ENCODE peak calls at places on chromosomes 12 and 14, in four cellular contexts. O is fibroblast of pulmonary artery, X is psoas muscle, Y is cardiac fibroblast. K is an unnamed sample.

GRCh38 chr14:71583705-71584104 is 348.5 kb upstream of the RGS6 start:
- DNase-seq in O (no peak), X (no peak), Y (no peak), K (no peak)

GRCh38 chr14:55129086-55129427 is at the start of gene LGALS3:
- DNase-seq in O (peak), X (peak), Y (peak), K (peak)

GRCh38 chr12:120104924-120105323 is 11.6 kb downstream of the RAB35 start:
- DNase-seq in O (no peak), X (no peak), Y (no peak), K (no peak)

GRCh38 chr12:93571360-93571853 is 1.1 kb upstream of the SOCS2 start:
- DNase-seq in O (peak), X (peak), Y (peak), K (peak)

GRCh38 chr14:29810064-29810463 is 117.6 kb downstream of the PRKD1 start:
- DNase-seq in O (no peak), X (no peak), Y (no peak), K (no peak)

GRCh38 chr12:66739266-66739665 is 60.4 kb upstream of the GRIP1 start:
- DNase-seq in O (no peak), X (no peak), Y (no peak), K (no peak)

GRCh38 chr12:85821759-85822158 is 14.4 kb downstream of the RASSF9 start:
- DNase-seq in O (no peak), X (no peak), Y (no peak), K (no peak)

GRCh38 chr12:15527201-15527782 is 205.0 kb downstream of the PTPRO start:
- DNase-seq in O (peak), X (peak), Y (peak), K (no peak)

GRCh38 chr12:26340649-26341048 is 145.3 kb downstream of the SSPN start:
- DNase-seq in O (peak), X (no peak), Y (no peak), K (no peak)

GRCh38 chr12:47946413-47947107 is 16.8 kb upstream of the TMEM106C start:
- DNase-seq in O (peak), X (no peak), Y (peak), K (no peak)

GRCh38 chr14:94129111-94129757 is at the start of gene IFI27L2:
- DNase-seq in O (peak), X (peak), Y (peak), K (peak)

GRCh38 chr14:31456841-31457664 is at the start of gene DTD2:
- DNase-seq in O (peak), X (peak), Y (peak), K (peak)

GRCh38 chr14:68998062-68998461 is 19.0 kb upstream of the ACTN1 start:
- DNase-seq in O (no peak), X (no peak), Y (no peak), K (no peak)

GRCh38 chr14:32366256-32366655 is 37.2 kb downstream of the AKAP6 start:
- DNase-seq in O (peak), X (no peak), Y (peak), K (no peak)

GRCh38 chr14:100873083-100873482 is 30.4 kb downstream of the RTL1 start:
- DNase-seq in O (no peak), X (peak), Y (no peak), K (no peak)

GRCh38 chr12:89153341-89153740 is 199.0 kb downstream of the DUSP6 start:
- DNase-seq in O (no peak), X (no peak), Y (no peak), K (no peak)

GRCh38 chr14:65229431-65230286 is 127.3 kb upstream of the MAX start:
- DNase-seq in O (peak), X (peak), Y (peak), K (peak)

GRCh38 chr12:14961466-14962155 is at the start of gene ARHGDIB:
- DNase-seq in O (peak), X (peak), Y (peak), K (no peak)

GRCh38 chr14:74278080-74278479 is 24.7 kb downstream of the ABCD4 start:
- DNase-seq in O (no peak), X (no peak), Y (no peak), K (no peak)

GRCh38 chr12:67045650-67046049 is 223.5 kb upstream of the CAND1 start:
- DNase-seq in O (no peak), X (no peak), Y (no peak), K (no peak)

GRCh38 chr12:131120831-131121271 is 167.1 kb downstream of the ADGRD1 start:
- DNase-seq in O (no peak), X (no peak), Y (no peak), K (no peak)

GRCh38 chr12:76142305-76142704 is 57.8 kb upstream of the NAP1L1 start:
- DNase-seq in O (no peak), X (no peak), Y (no peak), K (no peak)

GRCh38 chr12:11576104-11576503 is 73.4 kb upstream of the ETV6 start:
- DNase-seq in O (peak), X (no peak), Y (peak), K (no peak)

GRCh38 chr12:31390991-31391390 is 65.0 kb upstream of the SINHCAF start:
- DNase-seq in O (no peak), X (no peak), Y (no peak), K (no peak)

GRCh38 chr12:116924558-116925453 is 14.1 kb downstream of the FBXW8 start:
- DNase-seq in O (peak), X (no peak), Y (peak), K (peak)

GRCh38 chr14:24264298-24264697 is 1.3 kb upstream of the TGM1 start:
- DNase-seq in O (no peak), X (no peak), Y (no peak), K (no peak)

GRCh38 chr12:71219224-71219623 is 61.4 kb upstream of the TSPAN8 start:
- DNase-seq in O (no peak), X (no peak), Y (no peak), K (no peak)

GRCh38 chr12:71214511-71215285 is 56.9 kb upstream of the TSPAN8 start:
- DNase-seq in O (peak), X (no peak), Y (no peak), K (no peak)

GRCh38 chr14:51454351-51454750 is 197.4 kb upstream of the FRMD6 start:
- DNase-seq in O (no peak), X (no peak), Y (no peak), K (no peak)

GRCh38 chr12:106673151-106673550 is 90.3 kb downstream of the RFX4 start:
- DNase-seq in O (no peak), X (no peak), Y (no peak), K (no peak)

GRCh38 chr14:59265808-59266207 is 77.3 kb downstream of the DAAM1 start:
- DNase-seq in O (no peak), X (no peak), Y (no peak), K (no peak)

GRCh38 chr12:116037941-116038837 is 239.3 kb downstream of the MED13L start:
- DNase-seq in O (peak), X (no peak), Y (peak), K (peak)

GRCh38 chr12:9180810-9181209 is 27.4 kb downstream of the PZP start:
- DNase-seq in O (no peak), X (no peak), Y (no peak), K (no peak)

GRCh38 chr14:64114166-64114565 is 180.0 kb downstream of the ESR2 start:
- DNase-seq in O (peak), X (peak), Y (peak), K (peak)

GRCh38 chr14:64113279-64113678 is 180.9 kb downstream of the ESR2 start:
- DNase-seq in O (no peak), X (peak), Y (no peak), K (no peak)

GRCh38 chr14:64114796-64115195 is 179.4 kb downstream of the ESR2 start:
- DNase-seq in O (no peak), X (no peak), Y (no peak), K (no peak)

GRCh38 chr14:64110832-64111231 is 183.3 kb downstream of the ESR2 start:
- DNase-seq in O (no peak), X (no peak), Y (peak), K (no peak)

GRCh38 chr14:64112859-64113258 is 181.3 kb downstream of the ESR2 start:
- DNase-seq in O (no peak), X (peak), Y (no peak), K (no peak)
- H3K4me3 ChIP-seq in O (no peak), X (peak), Y (no peak), K (no peak)

GRCh38 chr12:91396296-91396695 is 213.7 kb upstream of the DCN start:
- DNase-seq in O (no peak), X (no peak), Y (no peak), K (no peak)
- TF ChIP-seq CTCF in O (no peak), X (no peak), Y (no peak), K (no peak)

DNA sequence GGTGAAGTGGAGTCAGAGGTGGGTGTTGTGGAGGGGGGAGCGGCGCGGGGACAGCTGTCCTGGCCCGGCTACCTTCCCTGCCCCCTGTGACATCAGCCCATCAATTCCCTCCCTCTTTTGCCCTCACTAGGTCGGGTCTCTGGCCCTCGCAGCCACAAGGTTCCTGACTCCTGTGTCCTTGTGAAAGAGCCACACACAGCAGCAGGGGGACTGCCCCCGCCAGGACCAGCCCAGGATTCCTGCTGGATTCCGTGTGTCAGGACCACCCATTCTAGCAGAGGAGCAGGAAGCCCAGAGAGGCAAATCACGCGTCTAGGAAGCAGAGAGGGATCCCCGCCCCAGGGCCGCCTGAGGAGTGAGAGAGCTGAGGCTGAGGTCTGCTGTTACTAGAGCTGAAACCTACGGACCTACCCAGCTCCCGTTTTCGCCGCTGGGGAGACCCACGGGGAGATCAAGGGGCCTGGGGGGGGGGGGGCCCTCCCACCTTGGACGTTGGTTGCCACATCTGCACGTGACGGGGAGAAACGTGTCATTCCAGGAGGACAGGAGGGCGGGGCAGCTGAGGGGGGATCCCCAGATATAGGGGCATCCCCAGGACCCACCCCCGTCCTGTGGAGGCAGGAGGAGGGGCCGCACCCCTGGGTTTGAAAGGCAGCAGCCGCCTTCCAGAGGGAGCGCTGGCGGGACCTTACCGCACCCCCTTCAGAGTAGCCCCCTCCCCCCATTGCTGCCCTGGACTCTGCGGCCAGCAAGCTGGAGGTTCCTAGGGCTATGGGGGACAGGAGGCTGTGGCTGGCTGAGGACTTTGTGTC is 12.5 kb upstream of the INF2 start:
- DNase-seq in O (no peak), X (peak), Y (no peak), K (no peak)
- H3K4me3 ChIP-seq in O (peak), X (peak), Y (peak), K (peak)

DNA sequence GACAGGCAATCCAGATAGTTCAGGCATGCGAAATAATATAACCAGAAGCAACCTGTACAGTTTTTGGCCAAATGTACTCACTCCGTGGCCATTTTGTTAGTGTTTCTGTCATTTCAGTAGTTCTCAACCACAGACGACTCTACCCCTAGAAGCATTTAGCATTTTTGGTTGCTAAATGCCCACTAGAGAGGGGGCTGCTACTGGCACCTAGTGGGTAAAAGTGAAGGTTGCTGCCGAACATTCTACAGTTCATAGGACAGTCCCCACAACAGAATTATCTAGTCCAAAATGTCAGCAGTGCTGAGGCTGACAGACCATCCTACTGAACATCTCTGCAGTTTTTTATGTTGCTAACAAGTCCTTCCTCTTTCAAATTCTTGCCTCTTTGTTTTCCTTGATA is 107.4 kb downstream of the TSHR start:
- DNase-seq in O (peak), X (no peak), Y (peak), K (no peak)
- TF ChIP-seq CTCF in O (peak), X (no peak), Y (no peak), K (no peak)

GRCh38 chr14:52693532-52693931 is 1.8 kb downstream of the ERO1A start:
- DNase-seq in O (no peak), X (no peak), Y (no peak), K (no peak)
- H3K4me3 ChIP-seq in O (no peak), X (no peak), Y (no peak), K (no peak)

GRCh38 chr14:21990116-21990515 is 316.5 kb upstream of the OR4E1 start:
- DNase-seq in O (peak), X (no peak), Y (peak), K (no peak)

GRCh38 chr14:21985081-21985480 is 311.5 kb upstream of the OR4E1 start:
- DNase-seq in O (no peak), X (no peak), Y (no peak), K (no peak)

GRCh38 chr14:21989090-21989489 is 315.5 kb upstream of the OR4E1 start:
- DNase-seq in O (peak), X (no peak), Y (peak), K (peak)

GRCh38 chr14:21988413-21988812 is 314.8 kb upstream of the OR4E1 start:
- DNase-seq in O (no peak), X (no peak), Y (no peak), K (no peak)

DNA sequence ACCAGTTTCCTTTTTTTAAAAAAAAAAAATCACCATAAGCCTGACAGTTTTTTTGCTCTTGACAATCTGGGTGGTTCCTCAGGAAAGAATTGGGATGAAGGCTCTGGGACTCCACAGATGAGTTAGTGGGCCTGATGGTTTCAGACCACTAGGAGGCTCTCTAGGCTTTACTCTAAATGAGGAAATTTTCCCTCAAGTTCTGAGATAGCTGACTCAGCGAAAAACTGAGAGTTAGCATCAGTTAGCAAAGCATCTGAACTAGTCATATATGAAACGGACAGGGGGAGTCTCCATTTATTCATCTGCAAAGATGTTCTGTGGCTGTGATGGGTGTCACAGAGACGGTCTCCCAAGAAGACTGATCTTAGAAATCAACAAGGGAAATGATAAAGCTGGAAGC is 314.3 kb upstream of the OR4E1 start:
- DNase-seq in O (peak), X (no peak), Y (peak), K (peak)
- TF ChIP-seq CTCF in O (peak), X (no peak), Y (peak), K (peak)

DNA sequence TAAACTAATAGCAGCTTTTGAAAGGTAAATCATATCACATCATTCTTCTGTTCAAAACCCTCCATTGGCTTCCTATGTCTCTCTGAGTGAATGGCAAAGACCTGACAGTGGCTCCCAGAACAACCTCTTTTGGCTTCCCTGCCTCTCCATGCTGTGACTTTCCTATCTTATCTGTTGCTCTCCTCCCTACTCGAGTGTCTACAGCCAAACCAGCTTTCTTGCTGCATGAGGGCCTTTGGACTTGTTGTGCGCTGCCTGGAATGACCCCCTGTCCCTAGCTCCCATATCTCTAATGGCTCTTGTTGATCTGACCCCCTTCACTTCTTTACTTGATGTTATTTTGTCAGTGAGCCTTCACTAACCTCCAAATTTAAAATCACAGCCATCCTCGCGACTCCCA is 2.5 kb downstream of the SYNE2 start:
- DNase-seq in O (no peak), X (no peak), Y (no peak), K (no peak)
- H3K4me3 ChIP-seq in O (peak), X (peak), Y (no peak), K (no peak)

DNA sequence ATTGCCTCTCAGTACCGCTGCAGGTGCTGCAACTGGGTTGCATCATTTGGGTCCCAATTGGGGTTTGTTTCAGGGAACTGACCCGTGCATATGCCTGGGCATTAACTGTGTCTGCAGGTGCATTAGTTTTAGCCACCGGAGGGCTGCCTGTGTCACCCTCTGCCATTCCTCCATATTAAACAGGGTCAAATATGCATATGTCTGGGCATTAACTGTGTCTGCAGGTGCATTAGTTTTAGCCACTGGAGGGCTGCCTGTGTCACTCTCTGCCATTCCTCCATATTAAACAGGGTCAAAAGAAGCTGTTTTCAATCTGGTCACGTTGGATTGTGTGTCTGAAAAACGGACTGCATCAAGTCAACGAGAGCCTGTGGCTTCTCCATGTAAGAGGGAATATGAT is 1317.0 kb downstream of the TMEM121 start:
- DNase-seq in O (no peak), X (no peak), Y (no peak), K (no peak)
- TF ChIP-seq CTCF in O (no peak), X (no peak), Y (no peak), K (no peak)

GRCh38 chr12:6915789-6916285 is 1.5 kb downstream of the ENO2 start:
- DNase-seq in O (no peak), X (no peak), Y (no peak), K (no peak)
- H3K4me3 ChIP-seq in O (no peak), X (no peak), Y (no peak), K (peak)

K was measured in fibroblast of villous mesenchyme.